ENCODE peak calls at places on chromosomes 1 and 21, in seven cellular contexts. G, Y, T, C, R, O and F are unnamed samples.

GRCh38 chr1:115314111-115314510 is 23.9 kb downstream of the NGF start:
- DNase-seq in G (no peak), Y (no peak), T (no peak), C (no peak), R (no peak), O (no peak), F (no peak)

GRCh38 chr21:31184462-31184861 is 146.2 kb upstream of the KRTAP19-8 start:
- DNase-seq in G (no peak), Y (no peak), T (no peak), C (no peak), R (no peak), O (no peak), F (no peak)

GRCh38 chr1:26618561-26618960 is 77.3 kb upstream of the ARID1A start:
- DNase-seq in G (no peak), Y (peak; percentile 38), T (no peak), C (no peak), R (no peak), O (no peak), F (no peak)

GRCh38 chr1:32250893-32251716 is at the start of gene LCK:
- DNase-seq in G (no peak), Y (peak; percentile 85), T (no peak), C (peak; percentile 12), R (no peak), O (no peak), F (no peak)

GRCh38 chr1:163022129-163022528 is 47.0 kb upstream of the RGS4 start:
- DNase-seq in G (no peak), Y (no peak), T (no peak), C (no peak), R (no peak), O (no peak), F (no peak)

GRCh38 chr1:43329995-43330751 is 7.4 kb upstream of the MPL start:
- DNase-seq in G (no peak), Y (no peak), T (peak; percentile 90), C (no peak), R (peak; percentile 85), O (no peak), F (no peak)

GRCh38 chr1:17520041-17520440 is 19.5 kb upstream of the ARHGEF10L start:
- DNase-seq in G (no peak), Y (no peak), T (no peak), C (no peak), R (no peak), O (no peak), F (no peak)

GRCh38 chr1:113928129-113928949 is 785 bp upstream of the HIPK1 start:
- DNase-seq in G (no peak), Y (peak; percentile 57), T (no peak), C (no peak), R (no peak), O (no peak), F (no peak)

GRCh38 chr1:177700856-177701255 is 269.0 kb downstream of the SEC16B start:
- DNase-seq in G (no peak), Y (no peak), T (no peak), C (no peak), R (no peak), O (no peak), F (no peak)

GRCh38 chr1:241698177-241698576 is 46.1 kb downstream of the WDR64 start:
- DNase-seq in G (no peak), Y (no peak), T (no peak), C (no peak), R (no peak), O (no peak), F (no peak)

GRCh38 chr1:40773748-40774265 is 9.8 kb upstream of the KCNQ4 start:
- DNase-seq in G (no peak), Y (no peak), T (no peak), C (no peak), R (no peak), O (no peak), F (no peak)

GRCh38 chr1:147804942-147805723 is 44.7 kb upstream of the GJA5 start:
- DNase-seq in G (no peak), Y (no peak), T (no peak), C (no peak), R (no peak), O (no peak), F (no peak)

GRCh38 chr1:66980745-66981367 is 56.1 kb downstream of the MIER1 start:
- DNase-seq in G (no peak), Y (no peak), T (no peak), C (no peak), R (no peak), O (no peak), F (no peak)

GRCh38 chr1:15189692-15190321 is 36.3 kb downstream of the TMEM51 start:
- DNase-seq in G (no peak), Y (no peak), T (peak; percentile 57), C (no peak), R (peak; percentile 48), O (no peak), F (no peak)

GRCh38 chr1:29956343-29957030 is 720.2 kb downstream of the PTPRU start:
- DNase-seq in G (no peak), Y (no peak), T (no peak), C (no peak), R (no peak), O (no peak), F (no peak)

GRCh38 chr1:212959266-212960220 is 9.2 kb downstream of the VASH2 start:
- DNase-seq in G (no peak), Y (peak; percentile 37), T (no peak), C (peak; percentile 85), R (no peak), O (no peak), F (no peak)

GRCh38 chr1:96416111-96416595 is 305.4 kb upstream of the PTBP2 start:
- DNase-seq in G (no peak), Y (no peak), T (peak; percentile 98), C (no peak), R (peak; percentile 76), O (no peak), F (no peak)

GRCh38 chr1:226650236-226650841 is 88.7 kb downstream of the ITPKB start:
- DNase-seq in G (no peak), Y (peak; percentile 43), T (no peak), C (peak; percentile 45), R (no peak), O (no peak), F (no peak)

GRCh38 chr1:244642988-244643387 is 9.9 kb upstream of the DESI2 start:
- DNase-seq in G (no peak), Y (no peak), T (no peak), C (no peak), R (no peak), O (no peak), F (no peak)

GRCh38 chr1:76474922-76475321 is 392.4 kb upstream of the ST6GALNAC5 start:
- DNase-seq in G (no peak), Y (no peak), T (no peak), C (no peak), R (no peak), O (no peak), F (no peak)

GRCh38 chr1:208709981-208710380 is 465.8 kb upstream of the PLXNA2 start:
- DNase-seq in G (no peak), Y (no peak), T (no peak), C (no peak), R (no peak), O (no peak), F (no peak)

GRCh38 chr1:162548170-162548569 is 13.4 kb upstream of the UAP1 start:
- DNase-seq in G (no peak), Y (no peak), T (peak; percentile 64), C (no peak), R (no peak), O (no peak), F (no peak)

GRCh38 chr1:176252191-176252590 is 45.1 kb upstream of the COP1 start:
- DNase-seq in G (no peak), Y (no peak), T (no peak), C (no peak), R (no peak), O (no peak), F (no peak)

GRCh38 chr1:227391204-227391603 is 72.9 kb upstream of the CDC42BPA start:
- DNase-seq in G (no peak), Y (no peak), T (no peak), C (no peak), R (no peak), O (no peak), F (no peak)

GRCh38 chr1:215132156-215132555 is 49.6 kb downstream of the KCNK2 start:
- DNase-seq in G (no peak), Y (no peak), T (peak; percentile 13), C (no peak), R (no peak), O (no peak), F (no peak)

GRCh38 chr1:167492509-167492910 is 25.8 kb downstream of the CD247 start:
- DNase-seq in G (no peak), Y (no peak), T (no peak), C (no peak), R (no peak), O (no peak), F (no peak)

GRCh38 chr1:157170677-157171515 is 32.7 kb upstream of the ETV3 start:
- DNase-seq in G (no peak), Y (peak; percentile 62), T (peak; percentile 34), C (no peak), R (no peak), O (no peak), F (no peak)

GRCh38 chr1:190244406-190244805 is 233.3 kb downstream of the BRINP3 start:
- DNase-seq in G (no peak), Y (no peak), T (no peak), C (no peak), R (no peak), O (no peak), F (no peak)

GRCh38 chr21:38831526-38832467 is 26.1 kb downstream of the ETS2 start:
- DNase-seq in G (no peak), Y (no peak), T (peak; percentile 96), C (no peak), R (no peak), O (no peak), F (no peak)

GRCh38 chr1:26701266-26701994 is 5.6 kb downstream of the ARID1A start:
- DNase-seq in G (no peak), Y (no peak), T (peak; percentile 62), C (no peak), R (no peak), O (no peak), F (no peak)

GRCh38 chr1:183600136-183600535 is 9.9 kb upstream of the NCF2 start:
- DNase-seq in G (no peak), Y (no peak), T (peak; percentile 71), C (no peak), R (no peak), O (no peak), F (no peak)

GRCh38 chr21:36861924-36862323 is 104.5 kb downstream of the HLCS start:
- DNase-seq in G (no peak), Y (no peak), T (peak; percentile 13), C (no peak), R (no peak), O (no peak), F (no peak)

GRCh38 chr21:21183092-21183491 is 184.9 kb downstream of the NCAM2 start:
- DNase-seq in G (no peak), Y (no peak), T (peak; percentile 48), C (no peak), R (no peak), O (no peak), F (no peak)

GRCh38 chr1:153963850-153964331 is 554 bp upstream of the SLC39A1 start:
- DNase-seq in G (no peak), Y (no peak), T (peak; percentile 78), C (no peak), R (no peak), O (no peak), F (peak; percentile 43)

GRCh38 chr1:231691618-231692259 is 65.1 kb downstream of the DISC1 start:
- DNase-seq in G (no peak), Y (no peak), T (peak; percentile 55), C (no peak), R (peak; percentile 83), O (no peak), F (peak; percentile 71)